ENCODE peak calls at places on chromosomes 4 and X, in four cellular contexts. E is K562, K is HepG2, Q is A549. G is an unnamed sample.
A peak's percentile ranks its signal among the peaks of the same experiment; 100 is the strongest.

GRCh38 chr4:145819246-145820181 is 119.1 kb downstream of the ZNF827 start:
- DNase-seq in E (no peak), K (no peak), Q (no peak), G (no peak)

GRCh38 chr4:10089346-10089745 is 27.3 kb downstream of the WDR1 start:
- DNase-seq in E (no peak), K (peak; percentile 7), Q (peak; percentile 33), G (peak; percentile 64)

GRCh38 chr4:169050308-169050707 is 40.3 kb upstream of the CBR4 start:
- DNase-seq in E (no peak), K (no peak), Q (no peak), G (peak; percentile 14)

GRCh38 chr4:41887821-41888699 is 47.2 kb upstream of the TMEM33 start:
- DNase-seq in E (no peak), K (peak; percentile 23), Q (peak; percentile 42), G (peak; percentile 65)

GRCh38 chr4:23878235-23878861 is 11.5 kb downstream of the PPARGC1A start:
- DNase-seq in E (no peak), K (no peak), Q (no peak), G (no peak)

GRCh38 chrX:130204647-130205046 is 32.9 kb downstream of the RAB33A start:
- DNase-seq in E (no peak), K (no peak), Q (no peak), G (no peak)

GRCh38 chrX:14027031-14027430 is 2.7 kb downstream of the GEMIN8 start:
- DNase-seq in E (no peak), K (no peak), Q (no peak), G (no peak)

GRCh38 chrX:23952984-23953907 is 45.4 kb downstream of the CXorf58 start:
- DNase-seq in E (peak; percentile 73), K (no peak), Q (peak; percentile 4), G (peak; percentile 43)

GRCh38 chrX:69361286-69361926 is 142.7 kb upstream of the NALF2 start:
- DNase-seq in E (no peak), K (no peak), Q (peak; percentile 0), G (no peak)

DNA sequence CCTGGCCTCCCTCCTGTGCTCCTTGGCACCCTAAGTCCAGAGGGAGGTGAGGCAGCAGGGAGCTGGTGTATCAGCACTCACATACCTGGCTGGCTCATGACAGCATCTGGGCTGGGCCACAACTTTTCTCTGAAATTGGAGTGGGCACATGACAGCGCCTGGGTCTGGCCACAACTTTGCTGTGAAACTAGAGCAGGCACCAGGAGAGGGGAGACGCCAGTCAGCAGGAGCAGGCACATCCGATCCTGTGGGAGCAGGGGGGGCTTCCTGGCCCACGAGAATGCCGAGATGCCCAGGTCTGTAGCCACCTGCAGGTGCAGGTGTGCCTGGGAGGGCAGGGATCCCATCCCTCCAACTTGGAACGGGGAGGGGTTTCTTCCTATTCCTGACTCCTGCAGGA is 69.7 kb upstream of the PPP3CA start:
- DNase-seq in E (no peak), K (no peak), Q (no peak), G (no peak)
- TF ChIP-seq JUNB in E (no peak), K (no peak), Q (no peak), G (no peak)

GRCh38 chrX:142999209-142999720 is 26.5 kb upstream of the SPANXN4 start:
- DNase-seq in E (no peak), K (no peak), Q (no peak), G (no peak)
- TF ChIP-seq JUNB in E (no peak), K (no peak), Q (no peak), G (no peak)

DNA sequence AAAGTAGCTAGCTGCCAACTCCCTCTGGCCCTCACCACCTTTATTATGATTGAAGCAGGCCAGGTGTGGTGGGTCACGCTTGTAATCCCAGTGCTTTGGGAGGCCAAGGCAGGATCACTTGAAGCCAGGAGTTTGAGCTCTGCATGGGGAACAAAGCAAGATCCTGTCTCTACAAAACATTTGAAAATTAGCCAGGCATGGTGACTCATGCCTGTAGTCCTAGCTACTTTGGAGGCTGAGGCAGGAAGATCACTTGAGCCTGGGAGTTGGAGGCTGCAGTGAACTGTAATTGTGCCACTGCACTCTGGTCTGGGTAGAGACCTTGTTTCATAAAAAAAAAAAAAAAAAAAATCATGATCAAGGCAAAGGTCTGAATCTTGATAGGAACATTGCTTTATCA is 467.0 kb upstream of the DIPK2B start:
- DNase-seq in E (no peak), K (no peak), Q (no peak), G (no peak)
- TF ChIP-seq JUNB in E (no peak), K (no peak), Q (no peak), G (no peak)

DNA sequence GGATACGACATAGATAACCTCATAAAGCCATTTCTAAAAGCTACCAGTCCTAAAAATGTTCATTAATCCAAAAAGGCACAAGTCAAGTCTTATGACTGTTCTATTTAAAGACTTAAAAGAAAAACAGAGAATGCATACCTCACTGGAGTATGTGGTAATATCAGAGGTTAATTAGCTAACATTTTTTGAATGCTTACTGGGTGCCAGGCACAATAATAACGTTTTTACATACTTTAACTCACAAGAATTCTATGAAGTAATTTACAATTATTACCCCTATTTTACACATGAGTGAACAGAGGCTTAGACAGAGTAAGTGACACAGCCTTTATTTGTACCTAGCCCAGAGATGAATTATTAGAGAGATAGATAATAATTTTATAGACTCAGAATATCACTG is 207.5 kb downstream of the PDGFC start:
- DNase-seq in E (no peak), K (no peak), Q (no peak), G (no peak)
- TF ChIP-seq JUNB in E (no peak), K (no peak), Q (no peak), G (no peak)

GRCh38 chrX:135388841-135389240 is 32.9 kb upstream of the SMIM10L2A start:
- DNase-seq in E (no peak), K (no peak), Q (no peak), G (no peak)

GRCh38 chrX:135383249-135383648 is 38.5 kb upstream of the SMIM10L2A start:
- DNase-seq in E (no peak), K (no peak), Q (no peak), G (no peak)

GRCh38 chrX:135389243-135389642 is 32.5 kb upstream of the SMIM10L2A start:
- DNase-seq in E (no peak), K (no peak), Q (no peak), G (no peak)

GRCh38 chrX:135382260-135382659 is 39.5 kb upstream of the SMIM10L2A start:
- DNase-seq in E (no peak), K (no peak), Q (no peak), G (no peak)

DNA sequence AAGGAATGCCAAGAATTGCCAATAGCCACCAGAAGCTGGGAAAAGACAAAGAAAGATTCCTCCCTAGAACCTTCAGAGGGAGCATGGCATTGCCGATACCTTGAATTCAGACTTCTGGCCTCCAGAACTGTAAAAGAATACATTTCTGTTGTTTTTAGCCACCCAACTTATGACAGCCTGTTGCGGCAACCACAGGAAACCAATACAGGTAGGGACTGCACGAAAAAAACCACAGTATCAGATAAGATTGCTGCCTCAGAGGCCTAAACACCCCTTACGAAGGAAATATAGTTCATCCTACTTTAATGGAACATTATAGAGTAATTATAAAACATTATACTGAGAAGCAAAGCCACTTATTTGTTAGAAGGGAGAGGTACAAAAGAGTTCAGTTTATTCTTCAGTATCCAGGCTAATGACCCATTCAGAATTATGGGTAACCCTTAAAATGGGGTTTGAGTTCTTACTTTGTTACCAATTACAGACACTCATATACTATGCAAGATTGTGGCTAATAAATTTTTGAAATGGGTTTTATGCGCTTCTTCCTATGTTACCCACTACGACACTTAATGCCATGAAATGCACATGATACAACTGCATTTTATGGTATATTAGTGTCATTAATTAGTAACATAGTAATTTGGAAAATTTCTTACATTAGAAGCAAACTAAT is 37.4 kb upstream of the SMIM10L2A start:
- DNase-seq in E (no peak), K (no peak), Q (no peak), G (peak; percentile 24)
- TF ChIP-seq JUNB in E (no peak), K (no peak), Q (no peak), G (no peak)

DNA sequence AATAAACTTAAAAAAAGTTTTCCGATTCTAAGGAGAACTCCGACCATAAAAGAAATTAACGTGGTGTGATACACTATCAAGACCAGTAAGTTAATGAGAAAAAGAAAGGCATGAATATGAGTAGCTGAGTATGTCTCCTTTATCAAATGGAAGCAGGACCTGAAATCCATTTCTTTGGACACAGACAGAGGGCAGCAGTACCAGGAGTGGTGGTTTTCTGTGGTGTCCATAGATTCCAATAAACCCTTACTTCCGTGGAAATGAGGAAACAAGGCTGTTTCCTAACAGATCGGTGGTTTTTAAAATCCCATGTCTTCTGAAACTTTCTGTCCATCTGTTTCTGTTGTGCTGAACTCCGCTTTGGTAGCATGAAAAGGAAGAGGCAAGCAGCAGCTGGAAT is 128.5 kb upstream of the TSPAN5 start:
- DNase-seq in E (peak; percentile 33), K (peak; percentile 21), Q (peak; percentile 28), G (no peak)
- TF ChIP-seq JUNB in E (no peak), K (no peak), Q (no peak), G (no peak)

G was measured in GM23338.